ENCODE peak calls at places on chromosomes 16 and 17, in seven cellular contexts. J is neural progenitor cell, Q is HCT116, U is PC-3, W is hepatocyte, T is MM.1S, I is GM23338. M is an unnamed sample.

GRCh38 chr17:81913394-81914102 is 2.3 kb upstream of the PCYT2 start:
- DNase-seq in U (no peak), J (no peak), I (no peak), Q (no peak), W (no peak), T (no peak), M (no peak)

GRCh38 chr17:51142597-51142996 is 10.8 kb upstream of the NME1 start:
- DNase-seq in U (no peak), Q (no peak), W (no peak), J (no peak), T (no peak), I (no peak), M (no peak)

GRCh38 chr16:79589495-79590134 is 10.9 kb downstream of the MAF start:
- DNase-seq in I (peak), W (no peak), Q (no peak), U (no peak), J (no peak), T (no peak), M (no peak)

GRCh38 chr17:9004132-9004960 is 17.0 kb upstream of the NTN1 start:
- DNase-seq in W (peak), T (no peak), J (peak), U (no peak), Q (no peak), I (peak), M (no peak)

GRCh38 chr17:82333279-82334171 is at the start of gene SECTM1:
- DNase-seq in I (peak), T (peak), W (peak), Q (no peak), J (peak), U (peak), M (peak)

GRCh38 chr16:84383106-84383505 is 14.8 kb downstream of the ATP2C2 start:
- DNase-seq in J (no peak), U (no peak), T (no peak), W (no peak), Q (no peak), I (no peak), M (no peak)

GRCh38 chr16:58478427-58478826 is 21.5 kb upstream of the NDRG4 start:
- DNase-seq in I (no peak), T (no peak), J (no peak), U (no peak), Q (no peak), W (no peak), M (no peak)

GRCh38 chr17:35898283-35899070 is 18.3 kb upstream of the CCL5 start:
- DNase-seq in U (peak), J (no peak), W (no peak), Q (no peak), I (no peak), T (no peak), M (no peak)

GRCh38 chr16:84186685-84187437 is at the start of gene TAF1C:
- DNase-seq in T (peak), I (peak), J (peak), W (peak), U (peak), Q (peak), M (peak)

GRCh38 chr17:3005696-3006095 is 57.7 kb downstream of the OR1D5 start:
- DNase-seq in T (no peak), Q (no peak), U (no peak), I (no peak), W (no peak), J (no peak), M (no peak)

GRCh38 chr17:73411330-73411747 is 99.5 kb upstream of the CDC42EP4 start:
- DNase-seq in U (no peak), Q (no peak), T (no peak), W (no peak), I (no peak), J (no peak), M (no peak)

GRCh38 chr16:48444574-48444973 is 59.4 kb upstream of the SIAH1 start:
- DNase-seq in T (no peak), W (no peak), Q (peak), I (no peak), J (no peak), U (peak), M (peak)

GRCh38 chr16:23330161-23330560 is 28.1 kb downstream of the SCNN1B start:
- DNase-seq in Q (no peak), T (no peak), W (no peak), I (no peak), U (no peak), J (no peak), M (no peak)

GRCh38 chr17:44828919-44829557 is 1.0 kb downstream of the GJC1 start:
- DNase-seq in W (no peak), J (no peak), T (no peak), I (no peak), Q (no peak), U (peak), M (no peak)

DNA sequence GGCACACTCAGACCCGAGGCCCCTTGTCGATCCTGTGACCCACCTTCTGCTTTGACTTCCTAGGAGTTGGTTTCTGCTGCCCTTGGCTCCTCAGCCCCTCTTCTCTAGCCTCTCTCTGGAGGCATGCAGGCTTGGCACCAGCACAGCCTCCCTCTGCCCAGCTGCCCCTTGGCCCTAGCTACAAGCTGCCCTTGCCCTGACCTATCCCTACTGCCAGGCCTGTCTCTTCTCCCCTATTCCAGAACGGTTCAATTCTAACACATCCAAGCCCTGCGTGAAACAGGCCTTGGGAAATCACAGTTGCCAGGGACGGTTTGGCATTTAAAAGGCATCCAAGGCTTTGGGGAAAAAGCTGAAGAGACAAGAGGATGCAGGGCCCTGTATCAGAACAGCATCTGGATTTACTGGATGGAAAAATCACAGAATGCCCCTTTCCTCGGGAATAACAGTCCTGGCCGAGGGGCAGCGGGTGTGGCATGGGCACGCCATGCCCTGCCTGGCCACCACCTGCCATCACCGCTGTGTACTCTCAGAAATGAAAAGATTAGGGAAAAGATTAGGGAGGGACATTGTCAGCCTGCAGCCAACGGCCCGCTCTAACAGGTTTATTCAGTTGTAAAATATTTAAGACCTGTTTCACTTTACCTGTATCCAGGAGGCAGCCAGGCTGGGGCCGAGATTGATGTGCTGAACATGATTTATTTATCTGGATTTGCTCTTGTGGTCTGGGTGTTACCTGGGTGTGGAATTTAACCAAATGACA is 15.8 kb downstream of the RAI1 start:
- DNase-seq in Q (no peak), U (peak), W (no peak), I (no peak), J (no peak), T (no peak), M (no peak)
- TF ChIP-seq EZH2phosphoT487 in Q (no peak), U (no peak), W (no peak), I (no peak), J (no peak), T (no peak), M (no peak)

GRCh38 chr17:79033741-79034501 is 10.0 kb downstream of the C1QTNF1 start:
- DNase-seq in I (no peak), J (no peak), W (no peak), T (no peak), U (no peak), Q (no peak), M (no peak)
- H3K4me3 ChIP-seq in I (no peak), J (no peak), W (no peak), T (no peak), U (no peak), Q (no peak), M (no peak)

GRCh38 chr17:4744999-4745969 is 5.6 kb upstream of the CXCL16 start:
- DNase-seq in J (peak), U (no peak), W (peak), T (no peak), Q (no peak), I (peak), M (no peak)
- TF ChIP-seq EZH2phosphoT487 in J (no peak), U (no peak), W (no peak), T (no peak), Q (no peak), I (no peak), M (no peak)

DNA sequence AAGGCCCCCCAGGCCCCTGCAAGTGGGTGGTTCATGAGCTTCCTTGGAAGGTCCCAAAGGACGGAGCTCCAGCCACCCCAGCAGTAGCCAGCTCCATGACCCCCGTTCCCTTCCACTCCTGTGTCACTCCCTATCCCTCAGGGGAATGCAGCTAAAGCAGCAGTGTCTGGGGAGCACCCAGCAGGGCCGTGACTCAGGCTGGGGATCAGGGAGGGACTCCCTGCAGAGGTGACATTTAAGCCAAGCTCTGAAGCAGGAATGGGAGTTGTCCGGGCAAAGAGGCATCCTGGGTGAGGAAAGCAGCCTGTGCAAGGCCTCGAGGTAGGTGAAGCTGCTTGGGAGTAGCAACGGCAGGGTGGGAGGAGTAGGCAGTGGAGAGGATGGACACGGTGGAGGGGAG is 11.1 kb upstream of the NPTX1 start:
- DNase-seq in W (no peak), Q (no peak), I (no peak), U (no peak), J (no peak), T (no peak), M (no peak)
- H3K4me3 ChIP-seq in W (no peak), Q (no peak), I (no peak), U (no peak), J (no peak), T (no peak), M (no peak)

GRCh38 chr17:29617125-29617480 is 5.6 kb downstream of the CORO6 start:
- DNase-seq in W (peak), Q (peak), I (peak), U (peak), T (peak), J (peak), M (peak)
- TF ChIP-seq EZH2phosphoT487 in W (no peak), Q (no peak), I (no peak), U (no peak), T (no peak), J (no peak), M (no peak)

GRCh38 chr16:65125871-65126270 is 4.0 kb upstream of the CDH11 start:
- DNase-seq in T (no peak), U (no peak), J (no peak), W (peak), I (no peak), Q (no peak), M (peak)
- H3K4me3 ChIP-seq in T (no peak), U (no peak), J (no peak), W (no peak), I (no peak), Q (no peak), M (no peak)